ENCODE peak calls at places on chromosomes 11 and 22, in six cellular contexts. H is astrocyte of the spinal cord; J is A549; M is H4; Y is nephron progenitor cell; T is activated CD8-positive, alpha-beta T cell treated with anti-CD3 and anti-CD28 coated beads for 36 hours. G is an unnamed sample.

GRCh38 chr22:36552300-36552699 is 23.3 kb upstream of the EIF3D start:
- DNase-seq in T (no peak), Y (no peak), H (no peak), M (no peak), J (no peak), G (peak; percentile 33)

GRCh38 chr11:104946907-104947306 is 21.5 kb downstream of the CASP4 start:
- DNase-seq in T (peak; percentile 39), J (peak; percentile 45), M (peak; percentile 35), H (peak; percentile 49), Y (no peak), G (peak; percentile 64)

GRCh38 chr11:73463359-73463758 is 87.2 kb downstream of the RELT start:
- DNase-seq in Y (no peak), H (peak; percentile 32), M (no peak), T (no peak), J (peak; percentile 9), G (peak; percentile 48)

GRCh38 chr22:23315341-23315917 is 135.1 kb downstream of the BCR start:
- DNase-seq in H (peak; percentile 76), M (peak; percentile 53), T (peak; percentile 77), Y (peak; percentile 82), J (peak; percentile 61), G (peak; percentile 74)

GRCh38 chr11:2789791-2790580 is 90.2 kb upstream of the KCNQ1OT1 start:
- DNase-seq in T (no peak), Y (no peak), J (no peak), M (no peak), H (no peak), G (no peak)

GRCh38 chr22:32850591-32851517 is 49.3 kb downstream of the TIMP3 start:
- DNase-seq in M (no peak), J (no peak), H (no peak), Y (no peak), T (no peak), G (peak; percentile 12)

GRCh38 chr11:29280452-29280851 is 736.4 kb downstream of the KCNA4 start:
- DNase-seq in Y (no peak), M (peak; percentile 8), H (peak; percentile 45), J (peak; percentile 47), T (no peak), G (peak; percentile 2)

GRCh38 chr11:30479899-30480298 is 106.3 kb downstream of the MPPED2 start:
- DNase-seq in M (no peak), H (no peak), J (no peak), Y (no peak), T (no peak), G (no peak)

GRCh38 chr11:88418508-88418907 is 81.0 kb upstream of the CTSC start:
- DNase-seq in J (no peak), Y (no peak), M (no peak), H (no peak), T (no peak), G (no peak)

GRCh38 chr11:67439321-67440228 is 2.1 kb upstream of the PTPRCAP start:
- DNase-seq in Y (no peak), H (peak; percentile 10), M (peak; percentile 39), J (peak; percentile 68), T (peak; percentile 64), G (peak; percentile 25)

GRCh38 chr11:76787911-76788596 is 4.9 kb downstream of the TSKU start:
- DNase-seq in T (no peak), H (peak; percentile 48), M (no peak), J (no peak), Y (no peak), G (peak; percentile 38)

GRCh38 chr11:38416141-38416540 is 1818.1 kb upstream of the RAG2 start:
- DNase-seq in J (no peak), T (no peak), M (peak; percentile 21), Y (no peak), H (peak; percentile 6), G (no peak)

GRCh38 chr22:20245577-20246367 is 22.3 kb downstream of the RTN4R start:
- DNase-seq in T (no peak), H (no peak), M (no peak), J (no peak), Y (peak; percentile 45), G (no peak)

GRCh38 chr11:77779935-77780334 is 40.6 kb downstream of the RSF1 start:
- DNase-seq in M (no peak), T (no peak), J (peak; percentile 21), Y (no peak), H (peak; percentile 42), G (peak; percentile 47)

GRCh38 chr11:123587559-123587958 is 66.9 kb downstream of the SCN3B start:
- DNase-seq in T (no peak), H (no peak), Y (no peak), J (peak; percentile 63), M (no peak), G (no peak)

GRCh38 chr22:45262931-45263789 is 21.6 kb upstream of the UPK3A start:
- DNase-seq in M (no peak), J (no peak), Y (no peak), T (no peak), H (no peak), G (no peak)

GRCh38 chr22:44023404-44024287 is 456 bp upstream of the PARVB start:
- DNase-seq in T (peak; percentile 62), H (peak; percentile 38), Y (peak; percentile 75), M (peak; percentile 20), J (peak; percentile 51), G (peak; percentile 44)

GRCh38 chr11:64765291-64765803 is 5.6 kb upstream of the PYGM start:
- DNase-seq in Y (peak; percentile 33), T (no peak), H (no peak), M (no peak), J (no peak), G (no peak)

GRCh38 chr11:46342237-46342636 is 5.0 kb upstream of the DGKZ start:
- DNase-seq in T (peak; percentile 32), Y (no peak), J (no peak), H (no peak), M (no peak), G (no peak)

GRCh38 chr11:94521684-94522083 is 9.4 kb downstream of the C11orf97 start:
- DNase-seq in M (no peak), J (no peak), H (no peak), T (no peak), Y (no peak), G (peak; percentile 18)

GRCh38 chr11:50174189-50174588 is 141.5 kb downstream of the OR4C45 start:
- DNase-seq in Y (no peak), T (no peak), M (peak; percentile 56), H (no peak), J (no peak), G (peak; percentile 85)

GRCh38 chr11:83152245-83152644 is 4.7 kb upstream of the PCF11 start:
- DNase-seq in H (no peak), T (no peak), Y (no peak), J (no peak), M (no peak), G (no peak)

GRCh38 chr22:28002181-28002700 is 83.2 kb upstream of the PITPNB start:
- DNase-seq in T (no peak), Y (no peak), H (no peak), J (no peak), M (no peak), G (no peak)

GRCh38 chr11:2803186-2804057 is 82.2 kb downstream of the CDKN1C start:
- DNase-seq in T (no peak), M (no peak), J (no peak), Y (no peak), H (no peak), G (no peak)

GRCh38 chr11:35390737-35391682 is 28.3 kb downstream of the SLC1A2 start:
- DNase-seq in J (peak; percentile 73), M (peak; percentile 85), H (peak; percentile 70), Y (no peak), T (peak; percentile 73), G (peak; percentile 88)

GRCh38 chr11:88231894-88232482 is 56.7 kb upstream of the RAB38 start:
- DNase-seq in T (peak; percentile 23), M (peak; percentile 23), J (peak; percentile 7), Y (peak; percentile 5), H (peak; percentile 51), G (peak; percentile 66)

GRCh38 chr11:77361184-77361583 is 59.7 kb upstream of the GDPD4 start:
- DNase-seq in J (peak; percentile 13), M (no peak), Y (no peak), H (peak; percentile 58), T (no peak), G (peak; percentile 29)

GRCh38 chr11:131579932-131580387 is 209.5 kb downstream of the NTM start:
- DNase-seq in J (peak; percentile 12), Y (peak; percentile 54), T (peak; percentile 5), M (peak; percentile 89), H (peak; percentile 56), G (peak; percentile 7)

GRCh38 chr22:19995611-19996339 is 20.8 kb downstream of the ARVCF start:
- DNase-seq in T (no peak), H (no peak), Y (no peak), M (no peak), J (no peak), G (peak; percentile 90)

GRCh38 chr22:43201486-43202219 is 14.7 kb upstream of the TTLL12 start:
- DNase-seq in T (no peak), Y (no peak), M (no peak), J (no peak), H (no peak), G (no peak)

GRCh38 chr11:62577046-62577708 is 3.5 kb upstream of the EEF1G start:
- DNase-seq in T (no peak), Y (no peak), J (no peak), H (no peak), M (no peak), G (peak; percentile 71)

GRCh38 chr11:108199446-108200321 is 22.8 kb downstream of the NPAT start:
- DNase-seq in H (peak; percentile 56), T (peak; percentile 92), Y (no peak), M (peak; percentile 22), J (no peak), G (peak; percentile 65)

GRCh38 chr11:110026823-110027626 is 66.2 kb upstream of the ZC3H12C start:
- DNase-seq in H (no peak), T (no peak), Y (no peak), J (no peak), M (no peak), G (no peak)